ENCODE peak calls at places on chromosomes 12 and 14, in ten cellular contexts. D is spleen; C is thyroid gland; X is IMR-90; F is effector memory CD4-positive, alpha-beta T cell; T is neuronal stem cell; P is neural progenitor cell; R is right cardiac atrium; S is HCT116; G is body of pancreas. M is an unnamed sample. For H3K4me1, the result is how much of the 10 kb centered on the place peaks cover.

GRCh38 chr14:89773644-89774316 is 180.8 kb downstream of the EFCAB11 start:
- DNase-seq in D (peak), X (peak), R (peak), G (peak), T (no peak), C (no peak), P (peak), F (peak), S (no peak), M (peak)

GRCh38 chr14:53055003-53055402 is 98.1 kb downstream of the DDHD1 start:
- DNase-seq in G (no peak), S (peak), P (peak), C (no peak), T (peak), X (peak), R (no peak), D (no peak), F (no peak), M (peak)

GRCh38 chr14:75236897-75237296 is 41.7 kb upstream of the FOS start:
- DNase-seq in C (no peak), S (no peak), X (no peak), R (no peak), T (no peak), P (no peak), F (no peak), G (no peak), D (no peak), M (no peak)

GRCh38 chr12:107431942-107432341 is 253.7 kb upstream of the PWP1 start:
- DNase-seq in F (no peak), G (no peak), S (no peak), D (no peak), X (no peak), T (no peak), C (no peak), R (no peak), P (no peak), M (no peak)

GRCh38 chr12:82740129-82741000 is 53.7 kb downstream of the TMTC2 start:
- DNase-seq in F (no peak), P (no peak), T (no peak), G (no peak), C (no peak), D (no peak), X (peak), R (no peak), S (peak), M (no peak)

GRCh38 chr12:65608319-65608916 is 215.9 kb upstream of the HMGA2 start:
- DNase-seq in P (no peak), T (no peak), G (no peak), S (no peak), D (no peak), C (no peak), R (no peak), F (no peak), X (peak), M (no peak)

GRCh38 chr12:16599081-16599480 is 6.9 kb downstream of the LMO3 start:
- DNase-seq in D (no peak), G (peak), F (no peak), C (no peak), R (no peak), X (no peak), S (no peak), T (no peak), P (no peak), M (no peak)

GRCh38 chr12:17062296-17063061 is 456.5 kb upstream of the LMO3 start:
- DNase-seq in G (no peak), S (no peak), F (no peak), D (no peak), P (no peak), T (no peak), R (no peak), C (no peak), X (no peak), M (no peak)

GRCh38 chr12:105355752-105356151 is 25.3 kb downstream of the C12orf75 start:
- DNase-seq in F (no peak), G (no peak), S (peak), T (no peak), X (peak), P (no peak), C (no peak), R (no peak), D (no peak), M (no peak)

GRCh38 chr12:95789126-95790024 is 1.2 kb downstream of the NTN4 start:
- DNase-seq in T (peak), G (peak), D (no peak), R (peak), S (no peak), P (peak), X (peak), C (peak), F (no peak), M (no peak)

GRCh38 chr12:94041833-94042232 is 106.5 kb upstream of the PLXNC1 start:
- DNase-seq in R (no peak), G (no peak), S (no peak), C (no peak), D (no peak), P (peak), F (no peak), T (no peak), X (no peak), M (no peak)

GRCh38 chr12:71865166-71865713 is 25.7 kb downstream of the TBC1D15 start:
- DNase-seq in G (no peak), D (no peak), C (no peak), F (no peak), P (no peak), R (no peak), X (peak), T (no peak), S (no peak), M (no peak)

GRCh38 chr12:34400423-34400881 is 378.2 kb downstream of the ALG10 start:
- DNase-seq in P (no peak), R (peak), S (no peak), X (no peak), T (no peak), C (no peak), D (peak), G (no peak), F (no peak), M (no peak)

GRCh38 chr12:109448707-109449390 is 28.3 kb downstream of the KCTD10 start:
- DNase-seq in S (no peak), G (no peak), D (no peak), R (no peak), C (no peak), T (no peak), F (no peak), X (no peak), P (no peak), M (no peak)

GRCh38 chr12:52805739-52806138 is 8.2 kb downstream of the KRT4 start:
- DNase-seq in F (no peak), R (no peak), C (peak), X (no peak), G (no peak), D (peak), S (no peak), T (no peak), P (no peak), M (no peak)

GRCh38 chr12:2719405-2719804 is 75.4 kb upstream of the FKBP4 start:
- DNase-seq in P (no peak), F (no peak), T (no peak), X (no peak), S (no peak), D (no peak), G (no peak), R (no peak), C (no peak), M (no peak)

GRCh38 chr14:58668848-58669480 is 31.2 kb downstream of the DACT1 start:
- DNase-seq in G (no peak), R (peak), P (no peak), C (no peak), S (no peak), T (no peak), F (no peak), X (no peak), D (no peak), M (no peak)

DNA sequence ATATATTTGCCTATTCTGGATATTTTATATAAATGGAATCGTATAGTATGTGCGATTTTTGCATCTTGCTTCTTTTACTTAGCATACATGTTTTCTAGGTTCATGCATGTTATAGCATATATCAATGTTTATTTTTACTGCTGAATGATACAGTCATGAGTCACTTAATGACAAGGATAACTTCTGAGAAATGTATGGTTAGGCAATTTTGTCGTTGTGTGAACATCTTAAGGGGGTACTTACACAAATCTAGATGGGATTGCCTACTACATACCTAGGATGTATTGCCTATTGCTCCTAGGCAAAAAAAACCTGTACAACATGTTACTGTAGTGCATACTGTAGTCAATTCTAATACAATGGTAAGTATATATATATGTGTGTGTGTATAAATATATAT is 8.8 kb downstream of the USP15 start:
- DNase-seq in P (no peak), G (no peak), R (no peak), S (no peak), D (no peak), X (peak), T (no peak), F (no peak), C (no peak), M (no peak)
- H3K4me1 ChIP-seq in P (under half), G (half or more), R (under half), S (under half), D (half or more), X (under half), T (under half), F (under half), C (under half), M (half or more)

DNA sequence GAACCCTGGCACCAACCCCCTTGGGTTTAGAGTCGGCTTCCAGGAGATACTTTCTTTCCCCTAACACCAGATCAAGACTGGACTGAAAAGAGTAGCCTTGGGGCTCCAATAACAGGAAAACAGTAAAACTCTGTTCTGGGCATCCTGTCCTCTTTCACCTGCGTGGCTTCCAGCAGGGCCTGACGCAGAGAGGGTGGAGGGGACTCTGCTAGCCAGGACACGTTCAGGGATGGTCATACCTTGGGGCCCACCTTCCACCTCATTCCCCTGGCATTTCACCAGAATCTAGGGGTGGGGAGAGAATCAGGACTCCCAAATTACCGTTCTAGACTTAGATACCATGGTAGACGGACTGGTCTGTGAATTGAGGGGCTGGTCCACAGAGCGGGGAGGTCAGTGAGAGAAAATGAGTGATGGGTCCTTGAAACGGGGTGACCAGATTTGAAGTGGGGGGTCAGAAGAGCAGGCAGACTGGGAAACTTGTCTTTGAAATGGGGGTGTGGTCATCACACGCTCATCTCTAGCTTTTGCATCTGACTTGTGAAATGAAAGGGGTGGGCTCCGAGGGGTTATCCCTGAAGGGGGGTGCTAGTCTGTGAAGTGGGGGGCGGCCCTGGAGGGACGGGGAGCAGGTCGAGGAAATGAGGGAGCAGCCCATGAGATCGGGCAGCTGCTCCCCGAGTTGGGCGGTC is 873 bp downstream of the PXN start:
- DNase-seq in S (no peak), D (no peak), P (no peak), C (peak), T (no peak), F (no peak), R (no peak), X (no peak), G (peak), M (no peak)
- H3K4me1 ChIP-seq in S (under half), D (half or more), P (under half), C (half or more), T (under half), F (under half), R (under half), X (under half), G (under half), M (half or more)

DNA sequence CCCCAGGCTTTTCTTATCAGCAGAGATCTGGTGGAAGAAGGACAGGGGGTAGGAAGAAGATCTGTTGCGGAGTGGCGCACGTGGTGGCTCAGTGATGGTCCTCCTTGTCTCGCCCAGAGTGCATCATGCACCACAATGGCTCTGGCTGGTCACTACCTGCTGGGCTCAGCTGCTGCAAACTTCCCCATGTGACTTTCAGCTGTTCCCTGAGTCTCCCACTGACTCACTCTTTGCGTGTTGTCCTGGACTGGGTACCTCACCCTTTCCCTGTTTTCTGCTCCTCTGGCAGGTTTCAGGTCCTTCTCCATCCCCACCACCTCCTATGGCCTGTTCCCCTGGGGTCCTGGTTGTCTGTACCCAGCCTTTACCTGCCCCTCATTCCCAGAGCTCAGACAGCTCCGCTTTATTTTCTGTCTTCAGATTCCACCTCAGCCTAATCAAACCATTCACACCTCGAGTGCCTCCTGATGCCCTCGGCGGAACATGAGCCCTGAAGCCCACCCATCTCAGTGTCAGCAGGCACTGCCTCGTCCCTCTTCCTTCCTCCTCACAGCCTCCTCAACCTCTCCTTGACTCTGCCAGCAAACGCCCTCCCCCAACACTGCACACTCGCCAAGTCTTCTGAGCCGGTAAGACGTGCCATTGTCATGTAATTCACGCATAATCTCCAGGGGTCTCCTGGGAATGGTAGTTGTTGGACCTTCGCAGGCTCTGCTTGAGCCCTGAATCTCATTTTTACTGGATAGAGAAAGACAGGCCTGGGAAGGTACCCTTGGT is 1.8 kb downstream of the C1R start:
- DNase-seq in F (no peak), S (no peak), P (peak), G (no peak), R (no peak), C (no peak), X (peak), D (no peak), T (no peak), M (no peak)
- H3K4me1 ChIP-seq in F (under half), S (under half), P (under half), G (under half), R (under half), C (under half), X (under half), D (under half), T (under half), M (under half)

GRCh38 chr12:124507188-124508109 is 60.0 kb downstream of the NCOR2 start:
- DNase-seq in P (peak), F (no peak), R (peak), G (no peak), X (peak), C (no peak), D (no peak), T (no peak), S (no peak), M (no peak)
- H3K4me1 ChIP-seq in P (half or more), F (under half), R (under half), G (half or more), X (under half), C (half or more), D (half or more), T (half or more), S (under half), M (under half)

DNA sequence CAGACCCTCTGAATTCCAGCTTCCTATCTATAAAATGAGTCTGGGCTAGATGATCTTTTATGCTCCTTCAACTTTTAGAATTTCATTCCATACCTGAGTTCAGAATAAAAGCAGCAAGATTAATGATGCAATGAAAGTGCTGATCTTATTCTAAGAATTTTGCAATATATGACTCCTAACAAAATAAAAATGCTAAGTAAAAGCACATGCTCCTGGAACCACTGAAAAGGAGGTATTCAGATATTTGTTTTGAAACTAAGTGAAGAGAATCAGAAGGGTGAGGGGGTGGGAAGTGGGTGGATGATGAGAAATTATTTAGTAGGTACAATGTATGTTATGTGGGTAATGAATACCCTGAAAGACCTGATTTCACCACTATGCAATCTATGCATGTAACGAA is 216.6 kb downstream of the PTPRO start:
- DNase-seq in S (no peak), G (no peak), X (no peak), C (no peak), F (no peak), T (no peak), P (no peak), D (no peak), R (no peak), M (no peak)
- H3K4me1 ChIP-seq in S (under half), G (under half), X (under half), C (under half), F (under half), T (under half), P (under half), D (under half), R (under half), M (under half)

GRCh38 chr12:46457958-46458357 is 85.4 kb upstream of the SLC38A2 start:
- DNase-seq in S (no peak), D (no peak), P (no peak), F (no peak), G (no peak), R (no peak), C (no peak), T (no peak), X (no peak), M (no peak)
- H3K4me1 ChIP-seq in S (half or more), D (half or more), P (under half), F (under half), G (under half), R (under half), C (under half), T (under half), X (under half), M (half or more)

GRCh38 chr14:51677276-51677675 is 25.6 kb downstream of the FRMD6 start:
- DNase-seq in P (no peak), X (peak), D (no peak), G (no peak), S (no peak), R (no peak), F (no peak), C (no peak), T (no peak), M (no peak)

GRCh38 chr14:51677738-51678137 is 26.0 kb downstream of the FRMD6 start:
- DNase-seq in F (no peak), R (no peak), D (no peak), C (no peak), P (no peak), G (no peak), S (no peak), X (no peak), T (no peak), M (no peak)

GRCh38 chr14:51682411-51682810 is 30.7 kb downstream of the FRMD6 start:
- DNase-seq in F (no peak), C (no peak), G (no peak), D (no peak), S (no peak), X (peak), P (no peak), R (no peak), T (no peak), M (no peak)

GRCh38 chr14:51681411-51681810 is 29.7 kb downstream of the FRMD6 start:
- DNase-seq in P (no peak), F (no peak), T (no peak), C (no peak), S (no peak), G (no peak), R (no peak), X (no peak), D (no peak), M (no peak)

DNA sequence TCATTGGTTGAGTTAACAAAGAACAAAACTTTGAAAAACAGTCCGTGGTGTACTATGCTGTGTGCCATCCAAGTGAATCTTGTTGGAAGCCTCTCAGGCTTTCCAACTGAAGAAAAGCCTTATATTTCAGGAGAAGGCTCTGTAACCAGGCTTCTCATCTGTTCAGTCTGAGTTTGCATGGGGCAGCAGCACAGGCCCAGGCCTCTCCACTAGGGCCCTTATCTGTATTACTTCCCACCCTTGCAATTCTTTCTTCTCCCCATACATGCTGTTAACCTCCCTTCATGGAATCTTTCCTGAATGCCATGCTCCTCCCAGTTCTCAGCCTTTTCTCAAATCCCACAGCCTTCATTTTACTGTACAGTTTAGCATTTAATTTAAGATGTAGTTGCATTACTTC is 28.3 kb downstream of the FRMD6 start:
- DNase-seq in C (no peak), P (no peak), S (no peak), T (no peak), G (no peak), D (no peak), R (no peak), F (no peak), X (no peak), M (no peak)
- H3K4me1 ChIP-seq in C (under half), P (under half), S (under half), T (under half), G (under half), D (under half), R (under half), F (under half), X (under half), M (under half)

M was measured in CD8-positive, alpha-beta memory T cell.